ENCODE peak calls at places on chromosome 6, in six cellular contexts. O, W, A, N, I and Y are unnamed samples.
A peak's percentile ranks its signal among the peaks of the same experiment; 100 is the strongest.

GRCh38 chr6:71502961-71503360 is 214.3 kb downstream of the OGFRL1 start:
- DNase-seq in O (no peak), I (no peak), N (no peak), A (no peak), W (no peak), Y (no peak)

GRCh38 chr6:136613477-136613876 is 63.3 kb upstream of the MAP7 start:
- DNase-seq in W (no peak), N (no peak), O (peak; percentile 24), A (peak; percentile 23), I (no peak), Y (no peak)

GRCh38 chr6:20569000-20569610 is 34.8 kb downstream of the CDKAL1 start:
- DNase-seq in I (no peak), O (no peak), A (no peak), N (no peak), W (no peak), Y (no peak)

GRCh38 chr6:11702039-11702795 is 76.4 kb downstream of the ADTRP start:
- DNase-seq in W (no peak), N (no peak), I (peak; percentile 45), O (peak; percentile 50), A (peak; percentile 56), Y (no peak)

GRCh38 chr6:21164768-21165326 is 428.7 kb upstream of the SOX4 start:
- DNase-seq in W (no peak), I (peak; percentile 56), N (no peak), A (no peak), O (peak; percentile 65), Y (no peak)

GRCh38 chr6:169702640-169703246 is 817 bp downstream of the C6orf120 start:
- DNase-seq in W (peak; percentile 22), O (no peak), A (no peak), N (peak; percentile 19), I (no peak), Y (no peak)

GRCh38 chr6:151018911-151019795 is 153.7 kb downstream of the MTHFD1L start:
- DNase-seq in N (no peak), A (no peak), O (no peak), I (no peak), W (no peak), Y (no peak)

GRCh38 chr6:81838724-81839425 is 86.4 kb upstream of the TENT5A start:
- DNase-seq in O (peak; percentile 30), A (no peak), W (no peak), N (no peak), I (no peak), Y (no peak)

GRCh38 chr6:106081715-106082114 is 4.4 kb upstream of the PRDM1 start:
- DNase-seq in A (no peak), N (no peak), I (no peak), O (no peak), W (no peak), Y (no peak)

GRCh38 chr6:148240463-148240845 is 102.2 kb upstream of the SASH1 start:
- DNase-seq in A (peak; percentile 64), N (no peak), I (peak; percentile 57), O (peak; percentile 68), W (peak; percentile 25), Y (peak; percentile 22)

GRCh38 chr6:167997642-167998041 is at the start of gene KIF25:
- DNase-seq in I (no peak), A (no peak), W (no peak), N (no peak), O (no peak), Y (no peak)

GRCh38 chr6:8382434-8382833 is 52.9 kb downstream of the SLC35B3 start:
- DNase-seq in W (no peak), N (no peak), I (no peak), A (no peak), O (no peak), Y (no peak)

GRCh38 chr6:139131736-139132285 is 3.1 kb upstream of the HECA start:
- DNase-seq in O (no peak), A (no peak), N (no peak), I (no peak), W (no peak), Y (no peak)

GRCh38 chr6:124928831-124929230 is 33.4 kb upstream of the RNF217 start:
- DNase-seq in A (no peak), O (no peak), W (no peak), I (no peak), N (no peak), Y (no peak)

GRCh38 chr6:166490671-166491500 is 95.6 kb downstream of the RAMACL start:
- DNase-seq in N (no peak), O (peak; percentile 70), W (no peak), A (no peak), I (peak; percentile 59), Y (no peak)

GRCh38 chr6:2623348-2623747 is 127.4 kb downstream of the MYLK4 start:
- DNase-seq in I (peak; percentile 36), A (no peak), O (peak; percentile 26), N (no peak), W (no peak), Y (no peak)

GRCh38 chr6:134288538-134289203 is 29.2 kb downstream of the SGK1 start:
- DNase-seq in A (peak; percentile 93), O (peak; percentile 97), I (peak; percentile 97), W (no peak), N (no peak), Y (peak; percentile 40)

DNA sequence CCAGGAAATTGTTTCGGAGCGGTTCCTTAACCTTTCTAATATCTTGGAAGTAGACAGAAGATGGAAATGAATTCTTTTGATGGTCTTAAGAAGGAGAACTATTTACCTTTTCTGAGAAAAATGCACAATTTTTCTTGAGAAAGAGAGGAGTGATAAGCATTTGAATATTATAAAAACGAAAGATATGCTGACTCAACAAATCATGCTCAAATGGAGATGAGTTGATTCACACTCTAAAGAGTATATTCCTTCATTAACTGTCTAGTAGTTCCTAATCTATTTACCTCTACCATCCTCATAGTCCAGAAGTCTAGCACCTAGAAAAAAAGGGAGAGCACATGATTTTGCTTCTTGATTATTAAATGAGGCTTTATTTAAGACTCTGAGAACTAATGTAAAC is 4.1 kb downstream of the TSBP1 start:
- DNase-seq in A (no peak), O (no peak), N (no peak), I (no peak), W (no peak), Y (no peak)
- TF ChIP-seq CTCF in A (no peak), O (no peak), N (no peak), I (no peak), W (no peak), Y (no peak)

DNA sequence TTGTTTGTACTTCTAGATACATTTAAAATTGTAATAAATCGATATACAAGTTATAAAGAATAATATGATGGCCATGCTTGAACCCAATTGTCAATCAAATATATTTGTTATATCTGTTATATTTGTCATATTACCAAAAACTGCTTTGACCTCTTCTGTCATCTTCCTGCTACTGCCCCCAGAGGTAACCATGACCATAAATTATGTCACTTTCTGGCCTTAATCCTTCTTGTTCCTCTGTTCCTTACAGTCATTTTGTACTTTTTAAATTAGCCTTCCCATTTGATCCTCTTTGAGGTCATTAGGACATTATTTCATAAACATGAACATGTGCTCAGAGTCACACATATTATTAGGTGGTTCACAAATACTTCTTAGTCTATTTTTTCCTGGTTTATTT is 124.7 kb downstream of the HFE start:
- DNase-seq in O (no peak), W (no peak), I (no peak), A (no peak), N (no peak), Y (no peak)
- TF ChIP-seq CTCF in O (no peak), W (no peak), I (no peak), A (no peak), N (no peak), Y (no peak)

GRCh38 chr6:19477563-19477962 is 359.6 kb upstream of the ID4 start:
- DNase-seq in O (no peak), A (no peak), I (no peak), N (no peak), W (no peak), Y (no peak)

GRCh38 chr6:19470333-19470732 is 366.8 kb upstream of the ID4 start:
- DNase-seq in N (no peak), A (no peak), O (no peak), I (no peak), W (no peak), Y (no peak)

GRCh38 chr6:19478273-19478672 is 358.9 kb upstream of the ID4 start:
- DNase-seq in A (no peak), W (no peak), N (no peak), I (no peak), O (no peak), Y (no peak)

GRCh38 chr6:19472168-19472567 is 365.0 kb upstream of the ID4 start:
- DNase-seq in O (peak; percentile 100), N (no peak), W (no peak), A (peak; percentile 90), I (peak; percentile 87), Y (peak; percentile 86)

DNA sequence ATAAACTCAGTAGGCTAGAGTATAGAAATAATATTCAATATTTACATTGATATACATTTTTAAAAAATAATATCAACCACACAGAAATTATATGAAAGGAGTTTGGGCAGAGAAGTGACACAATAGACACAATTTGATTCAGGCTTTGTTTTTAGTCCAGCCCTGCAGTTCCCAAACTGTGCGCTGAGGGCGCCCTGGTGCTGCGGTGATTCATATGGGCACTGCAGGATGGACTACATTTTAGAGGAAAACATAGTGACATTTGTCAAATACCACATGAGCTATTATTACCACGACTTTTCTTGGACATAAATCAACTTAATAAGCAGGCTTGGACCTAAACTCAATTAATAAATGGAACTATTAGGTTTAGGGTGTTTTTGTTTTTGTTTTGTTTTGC is 364.3 kb upstream of the ID4 start:
- DNase-seq in W (no peak), A (no peak), O (peak; percentile 18), N (no peak), I (no peak), Y (no peak)
- TF ChIP-seq CTCF in W (no peak), A (peak; percentile 48), O (peak; percentile 54), N (peak; percentile 40), I (peak; percentile 15), Y (peak; percentile 23)

DNA sequence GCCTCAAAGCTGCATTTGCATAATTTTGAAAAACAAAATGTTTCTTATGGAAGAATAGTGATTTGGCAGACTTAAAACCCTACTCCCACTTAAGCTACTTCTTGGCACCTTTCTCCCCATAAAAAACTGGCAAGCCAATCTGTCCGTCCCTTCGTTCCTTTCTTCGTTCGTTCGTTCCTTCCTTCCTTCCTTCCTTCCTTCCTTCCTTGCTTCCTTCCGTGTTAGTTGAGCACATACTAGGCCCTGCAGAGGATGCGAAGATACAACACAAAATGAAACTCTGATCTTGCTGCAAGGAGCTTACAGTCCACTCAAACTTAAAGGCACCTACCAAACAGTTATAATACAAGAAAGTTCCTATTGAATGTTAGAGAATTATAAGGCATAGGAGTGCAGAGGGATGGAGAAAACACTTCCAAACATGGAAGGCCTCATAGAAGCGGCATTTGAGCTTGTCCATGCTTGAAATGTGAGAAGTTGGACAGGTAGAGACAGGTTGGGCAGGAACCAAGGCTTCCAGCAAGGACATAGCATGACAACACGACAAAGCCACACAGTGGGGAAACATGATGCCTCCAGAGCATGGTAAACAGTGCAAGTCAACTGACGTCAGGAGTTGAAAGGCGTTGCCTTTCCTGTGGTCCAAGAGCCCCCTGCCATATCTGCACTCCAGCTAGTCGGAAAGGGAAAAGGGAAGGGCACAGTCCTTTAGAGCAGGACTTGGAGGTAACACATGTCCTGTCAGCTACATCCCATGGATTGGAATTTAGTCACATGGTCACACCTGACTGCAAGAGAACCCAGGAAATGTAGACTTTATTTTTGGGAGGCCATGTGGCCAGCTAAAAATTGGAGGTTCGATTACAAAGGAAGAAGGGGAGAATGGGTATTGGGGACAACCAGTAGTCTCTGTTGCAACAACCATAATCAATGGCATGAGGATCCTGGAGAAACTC is 7.0 kb downstream of the PNPLA1 start:
- DNase-seq in A (no peak), W (no peak), N (no peak), O (no peak), I (no peak), Y (no peak)
- TF ChIP-seq CTCF in A (no peak), W (no peak), N (no peak), O (no peak), I (no peak), Y (no peak)

GRCh38 chr6:35727206-35727934 is 9.5 kb upstream of the ARMC12 start:
- DNase-seq in W (peak; percentile 89), N (peak; percentile 81), I (peak; percentile 95), A (peak; percentile 41), O (peak; percentile 94), Y (no peak)
- TF ChIP-seq CTCF in W (no peak), N (no peak), I (no peak), A (no peak), O (no peak), Y (no peak)